ENCODE peak calls at places on chromosomes 4 and X, in five cellular contexts. J is CD8-positive, alpha-beta T cell; P is breast epithelium; L is upper lobe of right lung; F is gastrocnemius medialis. Z is an unnamed sample.

GRCh38 chr4:114180481-114180880 is 201.0 kb upstream of the ARSJ start:
- DNase-seq in F (no peak), J (peak), L (no peak), P (no peak), Z (peak)

GRCh38 chrX:129769467-129770154 is 10.1 kb upstream of the SASH3 start:
- DNase-seq in P (no peak), F (no peak), J (peak), L (no peak), Z (peak)

GRCh38 chr4:141686146-141686775 is 49.9 kb downstream of the IL15 start:
- DNase-seq in F (no peak), J (no peak), L (no peak), P (no peak), Z (no peak)

GRCh38 chrX:155048997-155049619 is 21.8 kb downstream of the CMC4 start:
- DNase-seq in L (no peak), J (peak), P (no peak), F (peak), Z (no peak)

GRCh38 chr4:100284302-100284701 is 94.0 kb upstream of the DDIT4L start:
- DNase-seq in F (peak), L (no peak), J (no peak), P (no peak), Z (no peak)

GRCh38 chr4:137420901-137421384 is 111.4 kb downstream of the PCDH18 start:
- DNase-seq in J (no peak), L (no peak), F (no peak), P (no peak), Z (no peak)

GRCh38 chr4:2962099-2962455 is 1.1 kb downstream of the NOP14 start:
- DNase-seq in F (no peak), L (no peak), J (peak), P (no peak), Z (no peak)

GRCh38 chr4:113442821-113443220 is 318.7 kb downstream of the CAMK2D start:
- DNase-seq in P (no peak), L (no peak), F (no peak), J (no peak), Z (no peak)

GRCh38 chr4:1600211-1600780 is 83.8 kb downstream of the FAM53A start:
- DNase-seq in J (no peak), F (no peak), P (no peak), L (peak), Z (no peak)

GRCh38 chr4:138555584-138555983 is 313.4 kb upstream of the SLC7A11 start:
- DNase-seq in F (no peak), P (no peak), J (no peak), L (no peak), Z (no peak)

GRCh38 chrX:135185795-135186443 is 14.7 kb upstream of the CT55 start:
- DNase-seq in J (peak), L (no peak), F (peak), P (no peak), Z (peak)

GRCh38 chr4:119894650-119895208 is 171.9 kb downstream of the MAD2L1 start:
- DNase-seq in J (no peak), P (no peak), F (no peak), L (no peak), Z (no peak)

GRCh38 chr4:123244233-123244632 is 152.4 kb upstream of the SPRY1 start:
- DNase-seq in F (peak), L (peak), J (peak), P (no peak), Z (no peak)

GRCh38 chr4:115113382-115114106 is at the start of gene NDST4:
- DNase-seq in J (no peak), F (no peak), L (no peak), P (no peak), Z (no peak)

GRCh38 chr4:31518796-31519250 is 798.7 kb downstream of the PCDH7 start:
- DNase-seq in J (no peak), F (no peak), L (no peak), P (no peak), Z (no peak)

GRCh38 chr4:7812921-7813320 is 126.7 kb downstream of the AFAP1 start:
- DNase-seq in J (no peak), F (no peak), P (no peak), L (no peak), Z (no peak)

GRCh38 chr4:88841635-88842034 is 144.0 kb upstream of the NAP1L5 start:
- DNase-seq in F (no peak), L (no peak), P (no peak), J (no peak), Z (no peak)

GRCh38 chr4:71944956-71945355 is 86.8 kb upstream of the NPFFR2 start:
- DNase-seq in P (no peak), J (no peak), F (no peak), L (no peak), Z (no peak)

GRCh38 chr4:182530451-182530850 is 287.2 kb downstream of the TENM3 start:
- DNase-seq in F (no peak), L (no peak), J (no peak), P (no peak), Z (no peak)

GRCh38 chr4:147782087-147782781 is 50.3 kb downstream of the ARHGAP10 start:
- DNase-seq in L (no peak), P (no peak), J (no peak), F (peak), Z (no peak)
- H3K4me3 ChIP-seq in L (no peak), P (no peak), J (no peak), F (no peak), Z (no peak)

DNA sequence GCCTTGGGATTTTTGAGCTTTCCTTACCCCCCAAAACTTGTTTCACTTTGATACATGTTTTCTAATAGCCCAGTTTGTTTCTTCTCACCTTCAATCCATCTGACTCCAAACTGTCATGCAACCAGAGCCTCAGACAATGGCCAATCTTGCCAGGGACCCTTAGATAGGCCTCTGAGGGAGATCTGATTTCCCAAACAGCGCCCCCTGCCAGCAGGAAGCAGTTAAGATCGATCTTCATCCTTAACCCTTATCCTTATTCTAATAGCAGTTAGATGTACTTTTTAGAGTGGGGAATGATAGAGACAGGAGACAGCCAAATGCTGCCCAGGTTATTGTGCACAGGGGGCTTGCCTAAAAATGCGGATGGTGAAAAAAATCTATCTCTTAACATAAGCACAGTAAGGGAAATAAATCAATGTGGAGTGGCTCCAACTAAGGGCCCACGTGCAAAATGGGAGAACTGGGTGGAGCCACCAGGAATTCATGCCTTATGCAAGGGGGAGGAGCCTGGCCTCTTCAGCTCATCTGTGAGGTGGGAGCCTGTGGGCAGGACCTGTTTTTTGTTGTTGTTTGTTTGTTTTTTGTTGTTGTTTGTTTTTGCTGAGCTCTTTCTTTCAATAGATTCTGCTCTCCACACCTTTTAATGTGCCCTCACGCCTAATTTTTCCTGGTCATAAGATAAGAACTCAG is 833.6 kb upstream of the AGA start:
- DNase-seq in F (no peak), L (no peak), P (no peak), J (no peak), Z (no peak)
- TF ChIP-seq CTCF in F (no peak), L (no peak), P (no peak), J (no peak), Z (no peak)

DNA sequence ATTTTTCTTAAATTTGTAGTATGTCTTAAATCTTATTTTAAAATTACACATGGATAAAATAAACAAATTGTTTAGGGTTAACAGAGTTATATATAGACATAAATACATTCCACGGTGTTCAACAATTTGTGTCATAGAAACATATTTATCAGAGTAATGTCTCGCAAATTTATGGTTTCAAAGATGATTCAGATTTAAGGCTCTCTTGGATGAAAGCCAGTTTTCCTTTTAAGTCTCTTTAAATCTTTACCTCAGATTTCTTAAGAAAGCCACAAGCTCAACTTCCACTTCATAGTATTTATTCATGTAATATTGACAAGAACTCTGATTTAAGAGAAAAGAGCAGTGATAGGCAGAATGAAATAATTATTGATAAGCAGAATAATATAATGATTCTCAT is 1254.8 kb upstream of the ADGRL3 start:
- DNase-seq in F (no peak), P (no peak), L (no peak), J (no peak), Z (no peak)
- H3K4me3 ChIP-seq in F (no peak), P (no peak), L (no peak), J (no peak), Z (no peak)

GRCh38 chr4:23717528-23718248 is 172.2 kb downstream of the PPARGC1A start:
- DNase-seq in J (no peak), F (no peak), P (no peak), L (no peak), Z (no peak)
- TF ChIP-seq CTCF in J (no peak), F (peak), P (no peak), L (peak), Z (peak)

GRCh38 chr4:41751325-41752061 is 3.0 kb upstream of the PHOX2B start:
- DNase-seq in P (no peak), J (no peak), L (no peak), F (no peak), Z (no peak)

GRCh38 chr4:41753942-41754341 is 5.4 kb upstream of the PHOX2B start:
- DNase-seq in F (no peak), J (no peak), L (no peak), P (no peak), Z (no peak)

GRCh38 chr4:41750624-41751324 is 2.2 kb upstream of the PHOX2B start:
- DNase-seq in P (no peak), L (no peak), J (no peak), F (no peak), Z (no peak)

GRCh38 chr4:41750158-41750623 is 1.7 kb upstream of the PHOX2B start:
- DNase-seq in J (no peak), F (no peak), P (no peak), L (no peak), Z (no peak)

DNA sequence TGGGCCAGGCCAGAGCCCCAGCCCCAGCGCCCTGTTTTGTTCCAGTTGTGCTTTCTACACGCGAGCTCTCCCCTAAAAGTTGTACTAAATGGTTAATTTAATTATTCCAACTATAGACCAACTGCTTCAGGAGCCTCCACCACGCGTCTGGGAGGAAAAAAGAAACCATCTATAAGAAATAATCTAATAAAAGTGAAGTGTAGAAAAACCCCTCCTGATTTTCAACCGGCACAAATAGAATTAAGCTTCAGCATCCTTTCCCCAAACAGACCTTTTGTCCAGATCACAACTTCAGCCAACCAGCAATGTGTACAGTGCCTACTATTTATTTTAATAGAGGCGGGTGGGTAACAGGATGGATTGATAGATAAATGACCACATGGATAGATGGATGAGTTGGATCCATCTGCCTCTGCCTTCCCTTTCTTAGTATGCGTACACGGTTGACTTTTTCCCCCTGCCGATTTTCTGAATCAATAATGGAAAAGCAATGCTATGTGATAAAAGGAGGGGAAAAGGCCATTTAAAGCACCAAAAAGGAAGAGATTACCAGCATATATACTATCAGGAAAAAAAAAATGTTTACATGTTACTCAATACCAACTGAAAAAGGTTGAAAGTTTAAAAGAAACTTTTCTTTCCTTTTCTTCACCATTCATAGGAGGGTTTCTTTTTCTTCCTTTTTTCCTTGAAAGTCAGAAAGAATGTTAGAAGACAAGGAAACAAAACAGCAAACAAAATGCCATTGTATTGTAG is 3.7 kb upstream of the PHOX2B start:
- DNase-seq in J (no peak), P (no peak), L (no peak), F (no peak), Z (no peak)
- H3K4me3 ChIP-seq in J (no peak), P (no peak), L (no peak), F (no peak), Z (no peak)

GRCh38 chr4:139556071-139556734 is at the start of gene SETD7:
- DNase-seq in F (peak), J (peak), P (peak), L (peak), Z (no peak)

GRCh38 chr4:139555705-139556070 is 331 bp downstream of the SETD7 start:
- DNase-seq in P (peak), F (peak), L (peak), J (no peak), Z (no peak)

GRCh38 chr4:139558235-139559094 is 2.4 kb upstream of the SETD7 start:
- DNase-seq in F (no peak), L (no peak), J (no peak), P (no peak), Z (no peak)

GRCh38 chr4:139557506-139558110 is 1.6 kb upstream of the SETD7 start:
- DNase-seq in J (no peak), F (no peak), P (no peak), L (no peak), Z (no peak)

GRCh38 chr4:139556735-139557505 is 901 bp upstream of the SETD7 start:
- DNase-seq in F (peak), P (peak), L (peak), J (peak), Z (no peak)
- TF ChIP-seq CTCF in F (peak), P (no peak), L (no peak), J (no peak), Z (peak)

GRCh38 chr4:121950680-121951569 is 935 bp downstream of the TRPC3 start:
- DNase-seq in J (peak), L (peak), F (no peak), P (no peak), Z (no peak)

GRCh38 chr4:121953860-121954259 is 2.0 kb upstream of the TRPC3 start:
- DNase-seq in J (no peak), L (no peak), P (no peak), F (no peak), Z (no peak)

GRCh38 chr4:121950212-121950679 is 1.6 kb downstream of the TRPC3 start:
- DNase-seq in P (peak), F (peak), L (peak), J (peak), Z (peak)

GRCh38 chr4:121951570-121952110 is at the start of gene TRPC3:
- DNase-seq in F (peak), J (peak), P (no peak), L (peak), Z (no peak)

GRCh38 chr4:121952290-121952689 is 430 bp upstream of the TRPC3 start:
- DNase-seq in P (no peak), F (no peak), L (no peak), J (no peak), Z (no peak)
- H3K4me3 ChIP-seq in P (peak), F (peak), L (peak), J (no peak), Z (no peak)

GRCh38 chr4:103137446-103137827 is 37.8 kb upstream of the BDH2 start:
- DNase-seq in L (no peak), P (no peak), F (no peak), J (no peak), Z (no peak)
- TF ChIP-seq CTCF in L (no peak), P (no peak), F (no peak), J (no peak), Z (no peak)

GRCh38 chr4:39046243-39046642 is 14.0 kb upstream of the TMEM156 start:
- DNase-seq in L (no peak), P (no peak), F (no peak), J (no peak), Z (no peak)
- H3K4me3 ChIP-seq in L (peak), P (peak), F (peak), J (no peak), Z (peak)

DNA sequence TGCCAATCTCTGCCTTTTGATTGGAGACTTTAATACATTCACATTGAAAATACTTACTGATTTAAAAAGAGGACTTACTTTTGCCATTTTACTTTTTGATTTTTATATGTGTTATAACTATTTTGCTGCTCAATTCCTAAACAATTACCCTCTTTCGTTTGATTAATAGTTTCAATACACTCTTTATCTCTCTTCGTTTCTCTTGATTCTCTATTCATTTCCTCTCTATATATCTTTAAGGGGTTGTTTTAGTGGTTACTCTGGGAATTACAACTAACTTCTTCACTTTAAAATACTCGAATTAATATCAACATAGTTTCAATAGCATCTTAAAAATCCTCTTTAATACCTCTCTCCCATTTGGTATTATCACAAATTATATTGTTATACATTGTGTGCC is 116.6 kb downstream of the PTCHD1 start:
- DNase-seq in P (no peak), L (no peak), F (no peak), J (no peak), Z (no peak)
- TF ChIP-seq CTCF in P (no peak), L (no peak), F (no peak), J (no peak), Z (no peak)

Z was measured in GM12864.